ENCODE peak calls at places on chromosomes 11 and 22, in ten cellular contexts. P is ovary, C is GM12891, Q is IMR-90, E is heart left ventricle, L is prostate gland, N is adrenal gland, Y is A549, R is body of pancreas, G is esophagus squamous epithelium. T is an unnamed sample.

GRCh38 chr11:56906683-56907148 is 82.0 kb upstream of the OR5AK2 start:
- DNase-seq in P (no peak), C (no peak), Q (no peak), E (no peak), L (no peak), N (no peak), Y (peak; percentile 83), R (no peak), G (no peak), T (no peak)

GRCh38 chr11:61472868-61473267 is 35.7 kb upstream of the LRRC10B start:
- DNase-seq in P (no peak), C (no peak), Q (peak; percentile 26), E (peak; percentile 48), L (peak; percentile 30), N (peak; percentile 72), Y (no peak), R (peak; percentile 30), G (no peak), T (no peak)

GRCh38 chr11:124920870-124921609 is 2.0 kb downstream of the HEPN1 start:
- DNase-seq in P (peak; percentile 86), C (no peak), Q (peak; percentile 47), E (peak; percentile 82), L (peak; percentile 39), N (peak; percentile 74), Y (peak; percentile 45), R (peak; percentile 61), G (no peak), T (peak; percentile 75)

GRCh38 chr22:40415531-40416266 is 45.3 kb downstream of the SGSM3 start:
- DNase-seq in P (no peak), C (peak; percentile 66), Q (peak; percentile 12), E (no peak), L (no peak), N (no peak), Y (no peak), R (no peak), G (no peak), T (no peak)

GRCh38 chr11:77193915-77194830 is 66.1 kb downstream of the MYO7A start:
- DNase-seq in P (no peak), C (no peak), Q (no peak), E (no peak), L (no peak), N (no peak), Y (no peak), R (no peak), G (no peak), T (no peak)

GRCh38 chr11:124753624-124754023 is 1.6 kb upstream of the VSIG2 start:
- DNase-seq in P (no peak), C (no peak), Q (no peak), E (no peak), L (no peak), N (no peak), Y (no peak), R (no peak), G (no peak), T (no peak)

GRCh38 chr11:107916671-107917241 is 11.5 kb upstream of the RAB39A start:
- DNase-seq in P (no peak), C (no peak), Q (no peak), E (no peak), L (no peak), N (no peak), Y (no peak), R (no peak), G (no peak), T (peak; percentile 22)

GRCh38 chr22:17712441-17712840 is 61.8 kb downstream of the BID start:
- DNase-seq in P (no peak), C (no peak), Q (peak; percentile 77), E (no peak), L (no peak), N (no peak), Y (no peak), R (no peak), G (no peak), T (no peak)

GRCh38 chr11:128146926-128147605 is 440.3 kb downstream of the ETS1 start:
- DNase-seq in P (no peak), C (no peak), Q (no peak), E (no peak), L (peak; percentile 37), N (no peak), Y (no peak), R (no peak), G (no peak), T (no peak)

GRCh38 chr22:41917906-41918791 is 3.3 kb upstream of the SHISA8 start:
- DNase-seq in P (no peak), C (no peak), Q (peak; percentile 63), E (peak; percentile 62), L (no peak), N (peak; percentile 83), Y (peak; percentile 51), R (peak; percentile 40), G (no peak), T (peak; percentile 30)

GRCh38 chr22:33917744-33918406 is 2.4 kb downstream of the LARGE1 start:
- DNase-seq in P (no peak), C (no peak), Q (peak; percentile 50), E (no peak), L (no peak), N (no peak), Y (peak; percentile 26), R (no peak), G (no peak), T (no peak)
- TF ChIP-seq POLR2A in P (no peak), C (peak; percentile 32), Q (no peak), E (no peak), L (no peak), N (no peak), Y (no peak), R (no peak), G (no peak), T (no peak)

GRCh38 chr11:123531325-123531724 is 101.3 kb downstream of the GRAMD1B start:
- DNase-seq in P (no peak), C (no peak), Q (no peak), E (no peak), L (no peak), N (peak; percentile 49), Y (no peak), R (no peak), G (no peak), T (no peak)
- TF ChIP-seq POLR2A in P (no peak), C (no peak), Q (no peak), E (no peak), L (no peak), N (no peak), Y (no peak), R (no peak), G (no peak), T (no peak)

GRCh38 chr11:693415-693831 is 1.6 kb downstream of the DEAF1 start:
- DNase-seq in P (no peak), C (no peak), Q (no peak), E (no peak), L (no peak), N (no peak), Y (no peak), R (no peak), G (no peak), T (peak; percentile 31)

GRCh38 chr11:695332-695605 is 247 bp upstream of the DEAF1 start:
- DNase-seq in P (no peak), C (no peak), Q (no peak), E (no peak), L (no peak), N (no peak), Y (no peak), R (no peak), G (no peak), T (no peak)

GRCh38 chr11:693887-694562 is 997 bp downstream of the DEAF1 start:
- DNase-seq in P (peak; percentile 71), C (no peak), Q (no peak), E (no peak), L (no peak), N (no peak), Y (no peak), R (peak; percentile 55), G (no peak), T (no peak)

GRCh38 chr11:695606-696381 is at the start of gene TMEM80:
- DNase-seq in P (peak; percentile 99), C (peak; percentile 73), Q (peak; percentile 96), E (peak; percentile 100), L (peak; percentile 99), N (peak; percentile 100), Y (peak; percentile 98), R (peak; percentile 99), G (peak; percentile 92), T (peak; percentile 99)

DNA sequence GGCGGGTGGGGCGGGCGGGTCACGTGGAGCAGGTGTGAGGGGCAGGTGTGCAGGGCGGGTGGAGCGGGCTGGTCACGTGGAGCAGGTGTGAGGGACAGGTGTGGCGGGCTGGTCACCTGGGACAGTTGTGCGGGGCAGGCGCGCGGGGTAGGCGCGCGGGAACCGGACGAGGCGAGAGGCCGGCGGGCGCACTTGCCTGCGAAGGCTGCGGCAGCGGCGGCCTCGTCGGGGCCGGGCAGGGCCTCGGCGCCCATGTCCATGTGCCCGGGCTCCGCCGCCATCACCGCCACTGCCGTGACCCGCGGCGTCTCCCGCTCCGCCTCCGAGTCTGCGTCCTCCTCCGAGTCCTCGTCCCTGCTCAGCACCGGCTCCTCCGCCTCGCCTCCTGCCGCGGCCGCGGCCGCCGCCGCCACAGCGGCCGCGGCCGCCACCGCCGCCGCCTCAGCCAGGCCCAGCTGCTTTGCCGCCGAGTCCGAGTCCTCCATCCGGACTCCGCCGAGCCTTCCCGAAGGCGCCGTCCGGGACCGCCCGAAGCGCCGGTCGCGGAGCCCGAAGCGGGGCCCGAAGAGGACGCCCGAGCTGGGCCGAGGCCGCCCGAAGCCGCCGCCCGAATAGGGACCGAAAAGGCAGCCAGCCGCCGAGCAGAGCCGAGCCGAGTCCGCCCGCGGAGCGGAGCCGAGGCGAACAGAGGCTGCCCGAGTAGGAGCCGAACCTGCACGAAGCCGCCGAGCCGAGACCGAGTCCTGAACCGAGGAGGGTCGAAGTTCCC is at the start of gene DEAF1:
- DNase-seq in P (peak; percentile 100), C (peak; percentile 80), Q (peak; percentile 96), E (peak; percentile 99), L (peak; percentile 98), N (peak; percentile 100), Y (peak; percentile 97), R (peak; percentile 99), G (peak; percentile 65), T (peak; percentile 99)
- TF ChIP-seq POLR2A in P (peak; percentile 13), C (no peak), Q (no peak), E (no peak), L (no peak), N (no peak), Y (peak; percentile 37), R (no peak), G (peak; percentile 39), T (no peak)

GRCh38 chr11:29300441-29300840 is 716.4 kb downstream of the KCNA4 start:
- DNase-seq in P (no peak), C (no peak), Q (peak; percentile 96), E (no peak), L (no peak), N (no peak), Y (no peak), R (no peak), G (no peak), T (no peak)

GRCh38 chr11:29293825-29294224 is 723.0 kb downstream of the KCNA4 start:
- DNase-seq in P (no peak), C (no peak), Q (peak; percentile 94), E (no peak), L (no peak), N (no peak), Y (peak; percentile 70), R (no peak), G (no peak), T (no peak)

DNA sequence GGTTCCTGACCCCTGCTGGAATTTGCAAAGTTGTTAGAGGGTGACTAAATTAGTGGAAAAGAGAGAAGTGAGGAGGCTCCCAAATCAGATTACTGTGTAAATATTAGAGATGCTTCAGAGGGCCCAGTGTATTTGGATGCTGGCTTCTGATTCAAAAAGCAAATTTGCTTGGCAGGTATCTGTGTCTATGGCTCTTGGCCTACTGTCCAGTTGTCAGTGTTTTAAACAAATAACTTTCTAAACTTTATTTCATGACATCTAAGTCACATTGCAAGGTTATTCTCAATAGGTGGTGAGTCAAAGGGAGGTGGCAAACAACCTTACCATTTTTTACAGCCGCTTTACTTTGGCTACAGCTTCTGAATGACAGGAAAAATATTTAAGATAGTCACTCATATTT is 720.1 kb downstream of the KCNA4 start:
- DNase-seq in P (no peak), C (no peak), Q (no peak), E (no peak), L (no peak), N (no peak), Y (no peak), R (no peak), G (no peak), T (no peak)
- TF ChIP-seq POLR2A in P (no peak), C (no peak), Q (no peak), E (no peak), L (no peak), N (no peak), Y (no peak), R (no peak), G (no peak), T (no peak)

T was measured in erythroblast.